ENCODE peak calls at places on chromosomes 4 and X, in five cellular contexts. One of them, this sample, is unnamed.

GRCh38 chr4:111650146-111650545 is 495.1 kb upstream of the FAM241A start:
- DNase-seq in GM12865: no peak
- DNase-seq in cardiac fibroblast: no peak
- DNase-seq in endothelial cell of umbilical vein: no peak
- DNase-seq in psoas muscle: no peak
- DNase-seq in this sample: no peak

GRCh38 chrX:154019633-154020499 is at the start of gene IRAK1:
- DNase-seq in GM12865: peak
- DNase-seq in psoas muscle: peak
- DNase-seq in cardiac fibroblast: peak
- DNase-seq in endothelial cell of umbilical vein: peak
- DNase-seq in this sample: no peak

GRCh38 chr4:1347410-1347864 is 429 bp downstream of the UVSSA start:
- DNase-seq in GM12865: peak
- DNase-seq in cardiac fibroblast: peak
- DNase-seq in endothelial cell of umbilical vein: peak
- DNase-seq in psoas muscle: peak
- DNase-seq in this sample: peak

GRCh38 chr4:100286601-100287000 is 96.3 kb upstream of the DDIT4L start:
- DNase-seq in GM12865: no peak
- DNase-seq in cardiac fibroblast: no peak
- DNase-seq in endothelial cell of umbilical vein: no peak
- DNase-seq in psoas muscle: no peak
- DNase-seq in this sample: no peak

GRCh38 chrX:101619336-101619735 is 1.5 kb upstream of the ARMCX6 start:
- DNase-seq in cardiac fibroblast: no peak
- DNase-seq in GM12865: peak
- DNase-seq in endothelial cell of umbilical vein: no peak
- DNase-seq in psoas muscle: no peak
- DNase-seq in this sample: no peak

GRCh38 chr4:113869743-113870375 is 108.3 kb upstream of the CAMK2D start:
- DNase-seq in endothelial cell of umbilical vein: peak
- DNase-seq in GM12865: peak
- DNase-seq in psoas muscle: no peak
- DNase-seq in cardiac fibroblast: peak
- DNase-seq in this sample: no peak

GRCh38 chrX:8849945-8850344 is 48.8 kb upstream of the FAM9A start:
- DNase-seq in psoas muscle: no peak
- DNase-seq in GM12865: peak
- DNase-seq in endothelial cell of umbilical vein: no peak
- DNase-seq in cardiac fibroblast: no peak
- DNase-seq in this sample: no peak

GRCh38 chr4:88591787-88592599 is at the start of gene HERC3:
- DNase-seq in psoas muscle: peak
- DNase-seq in cardiac fibroblast: peak
- DNase-seq in endothelial cell of umbilical vein: peak
- DNase-seq in GM12865: peak
- DNase-seq in this sample: peak

GRCh38 chr4:2936773-2937145 is 26.4 kb downstream of the NOP14 start:
- DNase-seq in psoas muscle: no peak
- DNase-seq in cardiac fibroblast: peak
- DNase-seq in endothelial cell of umbilical vein: no peak
- DNase-seq in GM12865: peak
- DNase-seq in this sample: peak

GRCh38 chr4:37243722-37244582 is 591 bp upstream of the NWD2 start:
- DNase-seq in endothelial cell of umbilical vein: no peak
- DNase-seq in GM12865: no peak
- DNase-seq in cardiac fibroblast: peak
- DNase-seq in psoas muscle: no peak
- DNase-seq in this sample: no peak

GRCh38 chrX:111376897-111377601 is 34.9 kb downstream of the DCX start:
- DNase-seq in endothelial cell of umbilical vein: no peak
- DNase-seq in psoas muscle: no peak
- DNase-seq in GM12865: no peak
- DNase-seq in cardiac fibroblast: no peak
- DNase-seq in this sample: no peak

GRCh38 chrX:155148724-155149537 is 67.3 kb upstream of the VBP1 start:
- DNase-seq in GM12865: peak
- DNase-seq in psoas muscle: no peak
- DNase-seq in endothelial cell of umbilical vein: peak
- DNase-seq in cardiac fibroblast: peak
- DNase-seq in this sample: no peak

GRCh38 chr4:152052431-152053057 is 291.7 kb upstream of the GATB start:
- DNase-seq in endothelial cell of umbilical vein: no peak
- DNase-seq in GM12865: no peak
- DNase-seq in cardiac fibroblast: peak
- DNase-seq in psoas muscle: no peak
- DNase-seq in this sample: no peak

GRCh38 chr4:73902038-73902637 is 32.9 kb downstream of the CXCL1 start:
- DNase-seq in cardiac fibroblast: peak
- DNase-seq in GM12865: no peak
- DNase-seq in psoas muscle: no peak
- DNase-seq in endothelial cell of umbilical vein: no peak
- DNase-seq in this sample: no peak

GRCh38 chrX:38192007-38192625 is 28.6 kb downstream of the SRPX start:
- DNase-seq in endothelial cell of umbilical vein: peak
- DNase-seq in psoas muscle: no peak
- DNase-seq in cardiac fibroblast: peak
- DNase-seq in GM12865: peak
- DNase-seq in this sample: no peak

GRCh38 chr4:61427818-61428495 is 227.8 kb downstream of the ADGRL3 start:
- DNase-seq in cardiac fibroblast: peak
- DNase-seq in psoas muscle: no peak
- DNase-seq in GM12865: no peak
- DNase-seq in endothelial cell of umbilical vein: no peak
- DNase-seq in this sample: no peak

GRCh38 chrX:77446029-77446585 is 1.1 kb upstream of the FGF16 start:
- DNase-seq in endothelial cell of umbilical vein: peak
- DNase-seq in GM12865: no peak
- DNase-seq in cardiac fibroblast: no peak
- DNase-seq in psoas muscle: no peak
- DNase-seq in this sample: no peak
- H3K4me3 ChIP-seq in endothelial cell of umbilical vein: no peak
- H3K4me3 ChIP-seq in GM12865: peak
- H3K4me3 ChIP-seq in cardiac fibroblast: peak
- H3K4me3 ChIP-seq in psoas muscle: peak
- H3K4me3 ChIP-seq in this sample: peak

GRCh38 chr4:6047130-6047673 is 29.0 kb upstream of the C4orf50 start:
- DNase-seq in cardiac fibroblast: no peak
- DNase-seq in psoas muscle: no peak
- DNase-seq in endothelial cell of umbilical vein: no peak
- DNase-seq in GM12865: no peak
- DNase-seq in this sample: no peak
- TF ChIP-seq CTCF in cardiac fibroblast: no peak
- TF ChIP-seq CTCF in psoas muscle: no peak
- TF ChIP-seq CTCF in endothelial cell of umbilical vein: no peak
- TF ChIP-seq CTCF in GM12865: no peak
- TF ChIP-seq CTCF in this sample: no peak

DNA sequence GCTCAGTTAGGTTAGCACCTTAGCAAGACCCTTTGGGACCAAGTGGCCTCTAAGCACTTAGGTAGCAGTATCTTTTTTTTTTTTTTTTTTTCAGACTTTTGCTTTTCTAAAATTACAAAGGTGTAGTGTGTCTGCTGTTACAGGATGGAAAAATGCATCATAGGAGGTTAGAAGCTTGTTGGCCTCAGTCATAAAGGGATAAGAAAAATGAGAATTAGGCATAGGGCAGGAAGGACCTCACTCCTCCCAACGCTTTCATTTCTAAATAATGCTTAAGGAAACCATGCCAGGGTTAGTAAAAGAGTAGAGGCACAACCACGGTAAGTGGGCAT is 148.4 kb upstream of the PLAC1 start:
- DNase-seq in psoas muscle: no peak
- DNase-seq in GM12865: no peak
- DNase-seq in cardiac fibroblast: no peak
- DNase-seq in endothelial cell of umbilical vein: no peak
- DNase-seq in this sample: no peak
- H3K4me3 ChIP-seq in psoas muscle: peak
- H3K4me3 ChIP-seq in GM12865: peak
- H3K4me3 ChIP-seq in cardiac fibroblast: peak
- H3K4me3 ChIP-seq in endothelial cell of umbilical vein: no peak
- H3K4me3 ChIP-seq in this sample: peak

GRCh38 chr4:172596206-172596605 is 572.4 kb upstream of the GALNT7 start:
- DNase-seq in cardiac fibroblast: no peak
- DNase-seq in endothelial cell of umbilical vein: no peak
- DNase-seq in psoas muscle: no peak
- DNase-seq in GM12865: no peak
- DNase-seq in this sample: no peak
- TF ChIP-seq CTCF in cardiac fibroblast: no peak
- TF ChIP-seq CTCF in endothelial cell of umbilical vein: no peak
- TF ChIP-seq CTCF in psoas muscle: no peak
- TF ChIP-seq CTCF in GM12865: no peak
- TF ChIP-seq CTCF in this sample: peak

GRCh38 chr4:48986654-48987164 is 634 bp downstream of the CWH43 start:
- DNase-seq in endothelial cell of umbilical vein: no peak
- DNase-seq in GM12865: no peak
- DNase-seq in psoas muscle: no peak
- DNase-seq in cardiac fibroblast: no peak
- DNase-seq in this sample: no peak
- H3K4me3 ChIP-seq in endothelial cell of umbilical vein: no peak
- H3K4me3 ChIP-seq in GM12865: no peak
- H3K4me3 ChIP-seq in psoas muscle: no peak
- H3K4me3 ChIP-seq in cardiac fibroblast: no peak
- H3K4me3 ChIP-seq in this sample: no peak

GRCh38 chr4:77050962-77051361 is 24.8 kb downstream of the CCNI start:
- DNase-seq in GM12865: no peak
- DNase-seq in cardiac fibroblast: no peak
- DNase-seq in psoas muscle: no peak
- DNase-seq in endothelial cell of umbilical vein: no peak
- DNase-seq in this sample: no peak

GRCh38 chr4:77045490-77045889 is 30.3 kb downstream of the CCNI start:
- DNase-seq in endothelial cell of umbilical vein: no peak
- DNase-seq in psoas muscle: no peak
- DNase-seq in cardiac fibroblast: peak
- DNase-seq in GM12865: no peak
- DNase-seq in this sample: no peak

GRCh38 chr4:77043507-77044131 is 32.2 kb downstream of the CCNI start:
- DNase-seq in psoas muscle: no peak
- DNase-seq in endothelial cell of umbilical vein: no peak
- DNase-seq in cardiac fibroblast: peak
- DNase-seq in GM12865: no peak
- DNase-seq in this sample: no peak

GRCh38 chr4:77044458-77045124 is 31.2 kb downstream of the CCNI start:
- DNase-seq in cardiac fibroblast: peak
- DNase-seq in endothelial cell of umbilical vein: peak
- DNase-seq in GM12865: peak
- DNase-seq in psoas muscle: no peak
- DNase-seq in this sample: peak

GRCh38 chr4:77047037-77047436 is 28.8 kb downstream of the CCNI start:
- DNase-seq in GM12865: peak
- DNase-seq in psoas muscle: no peak
- DNase-seq in endothelial cell of umbilical vein: peak
- DNase-seq in cardiac fibroblast: peak
- DNase-seq in this sample: no peak
- TF ChIP-seq CTCF in GM12865: peak
- TF ChIP-seq CTCF in psoas muscle: peak
- TF ChIP-seq CTCF in endothelial cell of umbilical vein: peak
- TF ChIP-seq CTCF in cardiac fibroblast: peak
- TF ChIP-seq CTCF in this sample: peak

GRCh38 chrX:44951572-44952067 is 78.6 kb downstream of the KDM6A start:
- DNase-seq in psoas muscle: no peak
- DNase-seq in cardiac fibroblast: no peak
- DNase-seq in GM12865: no peak
- DNase-seq in endothelial cell of umbilical vein: no peak
- DNase-seq in this sample: no peak
- H3K4me3 ChIP-seq in psoas muscle: no peak
- H3K4me3 ChIP-seq in cardiac fibroblast: no peak
- H3K4me3 ChIP-seq in GM12865: no peak
- H3K4me3 ChIP-seq in endothelial cell of umbilical vein: no peak
- H3K4me3 ChIP-seq in this sample: peak

DNA sequence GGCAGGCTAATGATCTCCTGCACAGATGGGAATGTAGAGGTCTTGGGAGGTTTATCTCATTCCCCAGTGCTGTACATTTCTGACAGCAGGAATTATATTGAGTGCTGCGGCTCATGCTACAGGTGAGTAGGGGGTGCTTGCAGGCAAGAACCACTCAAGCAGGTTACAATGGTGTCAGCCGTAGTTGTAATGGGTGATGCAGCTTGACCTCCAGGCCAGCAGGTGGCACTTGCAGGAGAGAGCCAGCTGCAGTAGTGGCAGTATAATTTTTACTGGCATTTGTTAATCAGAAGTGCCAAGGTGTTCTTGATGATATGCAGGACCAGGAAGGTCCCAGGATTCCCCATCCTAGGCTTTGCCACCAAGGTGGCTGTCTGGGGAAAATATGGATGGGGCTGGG is 759.6 kb upstream of the NDST4 start:
- DNase-seq in GM12865: peak
- DNase-seq in cardiac fibroblast: no peak
- DNase-seq in psoas muscle: no peak
- DNase-seq in endothelial cell of umbilical vein: no peak
- DNase-seq in this sample: no peak
- TF ChIP-seq CTCF in GM12865: peak
- TF ChIP-seq CTCF in cardiac fibroblast: no peak
- TF ChIP-seq CTCF in psoas muscle: no peak
- TF ChIP-seq CTCF in endothelial cell of umbilical vein: no peak
- TF ChIP-seq CTCF in this sample: no peak

DNA sequence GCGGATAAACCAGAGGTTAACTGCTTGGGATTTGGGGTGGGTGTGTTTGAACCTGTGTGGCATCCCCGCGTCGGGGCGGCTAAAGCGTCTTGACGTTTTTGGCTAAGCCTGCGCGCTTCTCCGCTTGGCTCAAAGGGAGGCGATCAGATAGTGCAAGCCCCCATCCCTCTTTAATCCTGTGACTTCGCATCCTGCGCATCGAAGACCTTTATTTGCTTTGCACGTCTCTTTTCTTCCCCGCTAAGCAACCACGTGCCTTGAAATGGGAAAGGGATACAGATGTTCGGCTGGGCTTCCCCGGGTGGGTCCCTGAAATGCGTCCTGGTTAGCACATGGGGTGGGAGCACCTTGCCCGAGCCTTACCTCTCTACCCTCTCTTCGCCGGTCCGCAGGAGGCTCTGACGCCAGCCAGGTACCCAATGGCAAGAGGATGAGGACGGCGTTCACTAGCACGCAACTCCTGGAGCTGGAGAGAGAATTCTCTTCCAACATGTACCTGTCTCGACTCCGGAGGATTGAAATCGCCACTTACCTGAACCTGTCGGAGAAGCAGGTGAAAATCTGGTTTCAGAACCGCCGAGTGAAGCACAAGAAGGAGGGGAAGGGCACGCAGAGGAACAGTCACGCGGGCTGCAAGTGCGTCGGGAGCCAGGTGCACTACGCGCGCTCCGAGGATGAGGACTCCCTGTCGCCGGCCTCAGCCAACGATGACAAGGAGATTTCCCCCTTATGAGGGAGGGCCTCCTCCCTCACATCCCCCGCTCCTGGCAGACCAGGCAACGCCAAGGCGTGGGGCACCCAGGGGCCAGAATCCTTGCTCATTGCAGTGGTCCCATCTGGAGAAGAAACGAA is 1.5 kb downstream of the GSX2 start:
- DNase-seq in endothelial cell of umbilical vein: no peak
- DNase-seq in GM12865: no peak
- DNase-seq in cardiac fibroblast: no peak
- DNase-seq in psoas muscle: no peak
- DNase-seq in this sample: no peak
- H3K4me3 ChIP-seq in endothelial cell of umbilical vein: no peak
- H3K4me3 ChIP-seq in GM12865: no peak
- H3K4me3 ChIP-seq in cardiac fibroblast: no peak
- H3K4me3 ChIP-seq in psoas muscle: peak
- H3K4me3 ChIP-seq in this sample: peak

This sample was measured in retinal pigment epithelial cell.